ENCODE peak calls at places on chromosomes 6 and 20, in four cellular contexts. E is IMR-90, X is WTC11, R is psoas muscle. A is an unnamed sample.

GRCh38 chr6:122548281-122548680 is 61.9 kb upstream of the PKIB start:
- DNase-seq in E (no peak), R (no peak), X (no peak), A (no peak)

GRCh38 chr6:42911171-42912021 is 4.5 kb upstream of the PTCRA start:
- DNase-seq in R (no peak), E (no peak), X (peak; percentile 85), A (peak; percentile 67)

GRCh38 chr6:37483917-37484785 is 15.5 kb downstream of the CCDC167 start:
- DNase-seq in E (peak; percentile 29), X (peak; percentile 82), R (peak; percentile 81), A (peak; percentile 89)

GRCh38 chr6:144478487-144478886 is 193.4 kb downstream of the UTRN start:
- DNase-seq in E (no peak), R (peak; percentile 86), X (no peak), A (no peak)

GRCh38 chr6:11202513-11203305 is 29.8 kb downstream of the NEDD9 start:
- DNase-seq in X (peak; percentile 39), E (peak; percentile 41), R (no peak), A (no peak)

GRCh38 chr6:137874204-137875001 is 7.3 kb downstream of the TNFAIP3 start:
- DNase-seq in X (no peak), R (no peak), E (no peak), A (no peak)

GRCh38 chr20:22248052-22248667 is 336.2 kb downstream of the FOXA2 start:
- DNase-seq in R (no peak), X (peak; percentile 49), E (no peak), A (peak; percentile 45)

GRCh38 chr6:166683477-166683876 is 56.4 kb upstream of the RPS6KA2 start:
- DNase-seq in X (no peak), E (peak; percentile 39), R (no peak), A (no peak)

GRCh38 chr6:170296746-170297576 is 6.1 kb upstream of the DLL1 start:
- DNase-seq in E (no peak), R (no peak), X (no peak), A (peak; percentile 72)

GRCh38 chr20:43941476-43942212 is 27.0 kb downstream of the TOX2 start:
- DNase-seq in R (no peak), X (no peak), E (peak; percentile 39), A (no peak)

GRCh38 chr6:155955038-155955437 is 499.4 kb upstream of the NOX3 start:
- DNase-seq in X (peak; percentile 56), E (no peak), R (no peak), A (no peak)

GRCh38 chr6:88013015-88013414 is 34.6 kb upstream of the SPACA1 start:
- DNase-seq in X (no peak), R (no peak), E (no peak), A (no peak)

GRCh38 chr6:151679941-151680340 is 127.5 kb upstream of the ESR1 start:
- DNase-seq in R (no peak), E (no peak), X (no peak), A (no peak)

GRCh38 chr6:11425431-11425871 is 112.1 kb upstream of the TMEM170B start:
- DNase-seq in X (no peak), E (no peak), R (no peak), A (no peak)

GRCh38 chr20:42714298-42715141 is 475.2 kb downstream of the PTPRT start:
- DNase-seq in X (no peak), R (no peak), E (no peak), A (no peak)

GRCh38 chr20:33832113-33832853 is 21.1 kb downstream of the CHMP4B start:
- DNase-seq in X (peak; percentile 26), R (no peak), E (peak; percentile 21), A (no peak)

GRCh38 chr20:20821496-20822260 is 109.2 kb upstream of the RALGAPA2 start:
- DNase-seq in X (peak; percentile 50), R (no peak), E (no peak), A (no peak)

GRCh38 chr6:3301506-3301905 is 42.8 kb downstream of the PSMG4 start:
- DNase-seq in E (no peak), X (no peak), R (peak; percentile 3), A (peak; percentile 2)

GRCh38 chr6:70547313-70547712 is 19.4 kb upstream of the SDHAF4 start:
- DNase-seq in R (no peak), E (peak; percentile 37), X (no peak), A (no peak)
- TF ChIP-seq CTCF in R (peak; percentile 67), E (peak; percentile 41), X (no peak), A (no peak)

DNA sequence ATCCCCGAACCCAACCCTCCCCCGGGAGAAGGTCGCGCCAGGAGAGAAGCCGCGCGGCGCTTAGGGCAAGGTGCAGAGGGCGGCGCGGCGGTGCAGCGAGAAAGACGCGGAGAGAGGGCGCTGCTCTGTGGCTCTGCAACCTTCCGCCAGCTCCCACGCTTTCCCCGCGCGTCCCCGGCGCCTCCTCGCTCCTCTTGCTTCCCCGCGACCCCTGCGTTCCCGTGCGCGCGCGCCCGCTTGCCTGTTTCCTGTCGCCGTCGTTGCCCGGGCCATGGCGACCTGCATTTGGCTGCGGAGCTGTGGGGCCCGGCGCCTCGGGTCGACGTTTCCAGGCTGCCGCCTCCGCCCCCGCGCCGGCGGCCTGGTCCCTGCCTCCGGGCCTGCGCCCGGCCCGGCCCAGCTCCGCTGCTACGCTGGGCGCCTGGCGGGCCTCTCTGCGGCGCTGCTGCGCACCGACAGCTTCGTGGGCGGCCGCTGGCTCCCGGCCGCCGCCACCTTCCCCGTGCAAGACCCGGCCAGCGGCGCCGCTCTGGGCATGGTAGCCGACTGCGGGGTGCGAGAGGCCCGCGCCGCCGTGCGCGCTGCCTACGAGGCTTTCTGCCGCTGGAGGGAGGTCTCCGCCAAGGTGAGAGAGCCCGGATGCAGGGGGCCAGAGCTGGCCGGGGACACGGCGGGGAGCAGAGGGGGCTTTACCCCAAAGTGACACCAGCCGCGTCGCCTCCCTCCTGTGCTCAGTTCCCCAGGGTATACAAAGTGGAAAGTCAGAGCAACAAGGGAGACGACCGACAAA is at the start of gene ALDH5A1:
- DNase-seq in E (peak; percentile 38), X (peak; percentile 78), R (peak; percentile 85), A (peak; percentile 79)
- TF ChIP-seq CTCF in E (peak; percentile 8), X (no peak), R (peak; percentile 21), A (no peak)

GRCh38 chr6:159042824-159043181 is 2.0 kb downstream of the TAGAP start:
- DNase-seq in X (no peak), R (no peak), E (no peak), A (no peak)
- TF ChIP-seq CTCF in X (no peak), R (no peak), E (no peak), A (peak; percentile 58)

DNA sequence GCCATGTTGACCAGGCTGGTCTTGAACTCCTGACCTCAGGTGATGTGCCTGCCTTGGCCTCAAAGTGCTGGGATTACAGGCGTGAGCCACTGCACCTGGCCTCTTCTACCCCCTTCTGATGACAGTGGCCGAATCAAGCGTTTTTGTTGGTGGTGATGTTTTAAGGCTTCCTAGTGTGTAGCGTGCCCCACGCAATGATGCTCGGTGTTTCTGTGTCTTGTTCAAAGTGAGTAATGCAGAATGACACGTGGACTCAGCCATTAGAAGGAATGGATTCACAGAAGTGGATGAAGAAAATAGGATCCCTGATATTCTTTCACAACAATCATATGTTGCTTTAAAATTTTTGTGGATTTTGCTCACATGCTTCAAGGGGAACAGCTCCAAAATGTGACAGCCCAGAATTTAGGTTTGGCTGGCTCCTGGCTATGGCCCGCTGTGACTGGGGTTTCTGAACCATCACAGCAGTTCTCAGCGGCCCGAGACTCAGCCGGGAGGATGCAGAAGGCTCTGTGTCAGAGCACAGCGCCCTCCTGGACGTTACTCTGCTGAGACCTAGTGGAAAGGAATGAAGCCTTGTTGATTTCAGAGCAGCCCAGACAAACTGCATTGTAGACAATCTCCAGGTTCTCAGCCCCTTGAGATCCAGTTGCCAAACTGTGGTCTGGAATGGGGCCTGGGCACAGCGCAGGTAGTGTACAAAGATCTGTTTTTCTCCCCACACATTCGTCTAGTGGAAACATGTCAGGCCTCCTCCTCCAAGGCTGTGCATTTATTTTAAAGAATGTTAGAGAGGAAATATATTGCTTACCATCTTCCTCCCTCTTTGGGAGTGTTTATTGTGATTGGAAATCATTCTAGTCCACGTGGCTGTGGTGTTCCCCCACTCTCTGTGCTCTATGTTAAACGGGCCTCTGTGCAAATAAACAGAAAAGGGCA is 57.5 kb upstream of the TIAM2 start:
- DNase-seq in R (no peak), E (peak; percentile 77), X (peak; percentile 31), A (no peak)
- TF ChIP-seq CTCF in R (no peak), E (peak; percentile 1), X (no peak), A (no peak)

DNA sequence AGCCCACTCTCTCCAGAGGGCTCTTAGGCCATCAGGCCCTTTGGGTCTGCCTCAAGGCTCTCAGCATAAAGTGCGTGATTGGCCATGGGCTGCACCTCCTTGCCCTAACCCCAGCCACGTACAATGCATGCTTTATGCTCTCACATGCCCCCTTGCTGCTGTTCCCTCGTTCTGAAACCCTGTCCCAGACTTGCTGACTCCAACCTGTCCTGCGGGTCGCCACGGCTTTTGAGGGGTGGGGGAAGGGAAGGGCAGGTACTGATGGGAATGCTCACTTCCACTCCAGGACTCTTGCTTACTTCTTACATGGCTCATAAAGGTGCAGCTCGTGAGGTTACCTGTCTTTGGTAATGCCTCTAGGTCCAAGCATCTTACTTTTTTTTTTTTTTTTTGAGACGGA is 6.0 kb downstream of the ARMC12 start:
- DNase-seq in E (no peak), X (peak; percentile 52), R (no peak), A (no peak)
- TF ChIP-seq CTCF in E (no peak), X (no peak), R (no peak), A (no peak)

GRCh38 chr6:104484191-104484590 is 375.5 kb downstream of the HACE1 start:
- DNase-seq in E (no peak), X (no peak), R (no peak), A (no peak)

GRCh38 chr6:104477569-104477968 is 382.1 kb downstream of the HACE1 start:
- DNase-seq in X (no peak), E (no peak), R (no peak), A (no peak)

GRCh38 chr6:104484626-104485025 is 375.1 kb downstream of the HACE1 start:
- DNase-seq in E (no peak), X (no peak), R (no peak), A (no peak)

GRCh38 chr6:104486003-104486402 is 373.7 kb downstream of the HACE1 start:
- DNase-seq in E (no peak), X (no peak), R (no peak), A (no peak)

DNA sequence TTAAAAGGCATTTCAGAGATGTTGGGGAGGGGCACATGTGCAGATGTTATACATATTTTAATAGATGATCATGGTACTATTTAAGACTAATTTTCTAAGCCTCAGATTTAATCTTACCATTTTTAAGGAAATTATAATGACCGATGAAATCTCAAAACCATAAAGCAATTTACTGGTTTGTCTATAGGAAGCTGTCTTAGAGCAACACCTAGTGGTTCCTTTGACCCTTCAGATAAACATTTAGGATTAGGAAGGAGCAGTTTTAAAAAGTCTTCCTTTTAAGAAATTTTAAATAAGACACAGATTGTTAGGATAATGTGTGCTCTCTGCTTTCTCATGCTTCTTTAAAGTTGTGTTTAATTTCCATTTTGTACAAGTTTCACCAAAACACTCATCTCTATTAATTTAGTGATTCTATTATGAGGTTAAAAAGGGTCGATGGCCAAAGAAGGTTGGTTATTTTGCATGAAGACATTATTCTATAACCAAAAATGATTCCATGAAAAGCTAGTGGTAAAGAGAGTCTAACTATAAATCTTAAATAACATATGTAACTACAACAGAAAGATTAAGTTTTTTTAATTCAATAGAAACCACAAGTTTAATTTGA is 376.4 kb downstream of the HACE1 start:
- DNase-seq in X (no peak), R (no peak), E (no peak), A (no peak)
- TF ChIP-seq CTCF in X (no peak), R (no peak), E (no peak), A (no peak)

A was measured in glutamatergic neuron.